ENCODE peak calls at places on chromosome 7, in four cellular contexts. W, O, K and D are unnamed samples.

GRCh38 chr7:30327813-30328212 is 43.4 kb downstream of the ZNRF2 start:
- DNase-seq in W (peak; percentile 76), O (peak; percentile 78), K (peak; percentile 49), D (no peak)

GRCh38 chr7:155864991-155865690 is 52.9 kb upstream of the SHH start:
- DNase-seq in W (no peak), O (no peak), K (no peak), D (no peak)

GRCh38 chr7:114364151-114364550 is 50.5 kb upstream of the FOXP2 start:
- DNase-seq in W (no peak), O (no peak), K (no peak), D (no peak)

GRCh38 chr7:130372402-130372801 is 7.9 kb upstream of the CPA1 start:
- DNase-seq in W (no peak), O (no peak), K (no peak), D (no peak)

GRCh38 chr7:141231018-141231792 is 157.3 kb downstream of the TMEM178B start:
- DNase-seq in W (no peak), O (peak; percentile 50), K (peak; percentile 26), D (no peak)

GRCh38 chr7:75948179-75948578 is 33.2 kb downstream of the POR start:
- DNase-seq in W (no peak), O (no peak), K (no peak), D (no peak)

GRCh38 chr7:81110673-81111072 is 191.8 kb upstream of the SEMA3C start:
- DNase-seq in W (no peak), O (no peak), K (no peak), D (no peak)

GRCh38 chr7:64672414-64672813 is 6.5 kb downstream of the ZNF107 start:
- DNase-seq in W (no peak), O (no peak), K (no peak), D (no peak)

GRCh38 chr7:1742555-1743303 is 72.7 kb downstream of the ELFN1 start:
- DNase-seq in W (no peak), O (peak; percentile 67), K (no peak), D (no peak)

GRCh38 chr7:139745330-139746143 is 32.3 kb downstream of the HIPK2 start:
- DNase-seq in W (no peak), O (no peak), K (no peak), D (no peak)

GRCh38 chr7:37410305-37411209 is 38.1 kb downstream of the ELMO1 start:
- DNase-seq in W (no peak), O (no peak), K (no peak), D (no peak)

GRCh38 chr7:141754939-141755338 is 9.0 kb upstream of the TAS2R3 start:
- DNase-seq in W (peak; percentile 11), O (peak; percentile 47), K (no peak), D (peak; percentile 3)

GRCh38 chr7:158345731-158346130 is 241.9 kb downstream of the PTPRN2 start:
- DNase-seq in W (no peak), O (no peak), K (no peak), D (no peak)

GRCh38 chr7:30923774-30924413 is 12.2 kb downstream of the AQP1 start:
- DNase-seq in W (no peak), O (no peak), K (no peak), D (no peak)

GRCh38 chr7:44694326-44694725 is 54.3 kb upstream of the ZMIZ2 start:
- DNase-seq in W (no peak), O (no peak), K (no peak), D (no peak)

GRCh38 chr7:159136846-159137245 is 7.8 kb downstream of the VIPR2 start:
- DNase-seq in W (no peak), O (no peak), K (no peak), D (no peak)

GRCh38 chr7:151251926-151252835 is 3.7 kb upstream of the SMARCD3 start:
- DNase-seq in W (peak; percentile 29), O (peak; percentile 29), K (peak; percentile 67), D (peak; percentile 45)

GRCh38 chr7:23468721-23469149 is 1.6 kb downstream of the IGF2BP3 start:
- DNase-seq in W (no peak), O (no peak), K (no peak), D (no peak)

GRCh38 chr7:98874942-98875341 is 3.4 kb upstream of the TRRAP start:
- DNase-seq in W (no peak), O (no peak), K (no peak), D (no peak)

GRCh38 chr7:98870071-98870651 is 347 bp upstream of the TMEM130 start:
- DNase-seq in W (peak; percentile 34), O (peak; percentile 27), K (peak; percentile 47), D (peak; percentile 43)

GRCh38 chr7:98869374-98870070 is at the start of gene TMEM130:
- DNase-seq in W (no peak), O (no peak), K (no peak), D (no peak)

GRCh38 chr7:98870807-98871491 is 1.1 kb upstream of the TMEM130 start:
- DNase-seq in W (no peak), O (no peak), K (no peak), D (no peak)

DNA sequence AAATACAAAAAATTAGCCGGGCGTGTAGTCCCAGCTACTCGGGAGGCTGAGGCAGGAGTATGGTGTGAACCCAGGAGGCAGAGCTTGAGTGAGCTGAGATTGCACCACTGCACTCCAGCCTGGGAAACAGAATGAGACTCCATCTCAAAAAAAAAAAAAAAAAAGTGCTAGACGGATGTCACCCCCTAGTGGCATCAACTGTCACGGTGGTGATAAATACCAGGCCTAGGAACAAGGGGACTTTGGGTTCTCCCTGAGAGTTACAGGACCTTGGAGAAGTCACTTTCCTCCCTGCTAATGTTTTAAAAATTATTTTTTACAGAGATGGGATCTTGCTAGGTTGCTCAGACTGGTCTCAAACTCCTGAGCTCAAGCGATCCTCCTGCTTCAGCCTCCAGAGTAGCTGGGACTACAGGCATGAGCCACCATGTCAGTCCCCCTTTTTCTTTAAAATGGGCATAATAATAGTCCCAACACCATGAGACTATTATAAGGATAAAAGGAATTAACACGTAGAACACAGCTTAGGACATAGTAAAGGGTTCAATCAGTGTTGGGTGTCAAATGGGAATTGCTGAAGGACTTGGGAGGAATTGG is 2.6 kb upstream of the TMEM130 start:
- DNase-seq in W (no peak), O (peak; percentile 39), K (no peak), D (no peak)
- TF ChIP-seq CTCF in W (peak; percentile 37), O (peak; percentile 40), K (peak; percentile 23), D (peak; percentile 2)

GRCh38 chr7:95535647-95536046 is 49.9 kb downstream of the ASB4 start:
- DNase-seq in W (no peak), O (no peak), K (no peak), D (no peak)

GRCh38 chr7:95537483-95537882 is 51.7 kb downstream of the ASB4 start:
- DNase-seq in W (no peak), O (no peak), K (no peak), D (no peak)

GRCh38 chr7:95534796-95535195 is 49.1 kb downstream of the ASB4 start:
- DNase-seq in W (no peak), O (no peak), K (no peak), D (no peak)

GRCh38 chr7:95540366-95540765 is 54.6 kb downstream of the ASB4 start:
- DNase-seq in W (no peak), O (no peak), K (no peak), D (no peak)

GRCh38 chr7:95536656-95537311 is 51.0 kb downstream of the ASB4 start:
- DNase-seq in W (no peak), O (no peak), K (no peak), D (no peak)
- H3K27ac ChIP-seq in W (no peak overlapping the region), O (no peak overlapping the region), K (no peak overlapping the region), D (no peak overlapping the region)

GRCh38 chr7:80044796-80045195 is 89.8 kb upstream of the GNAI1 start:
- DNase-seq in W (no peak), O (no peak), K (no peak), D (no peak)

GRCh38 chr7:80053098-80053497 is 81.5 kb upstream of the GNAI1 start:
- DNase-seq in W (no peak), O (no peak), K (no peak), D (no peak)

GRCh38 chr7:80047032-80047431 is 87.6 kb upstream of the GNAI1 start:
- DNase-seq in W (no peak), O (no peak), K (no peak), D (no peak)

GRCh38 chr7:80047856-80048459 is 86.7 kb upstream of the GNAI1 start:
- DNase-seq in W (no peak), O (peak; percentile 37), K (no peak), D (peak; percentile 14)
- TF ChIP-seq CTCF in W (peak; percentile 48), O (peak; percentile 62), K (peak; percentile 28), D (peak; percentile 75)

DNA sequence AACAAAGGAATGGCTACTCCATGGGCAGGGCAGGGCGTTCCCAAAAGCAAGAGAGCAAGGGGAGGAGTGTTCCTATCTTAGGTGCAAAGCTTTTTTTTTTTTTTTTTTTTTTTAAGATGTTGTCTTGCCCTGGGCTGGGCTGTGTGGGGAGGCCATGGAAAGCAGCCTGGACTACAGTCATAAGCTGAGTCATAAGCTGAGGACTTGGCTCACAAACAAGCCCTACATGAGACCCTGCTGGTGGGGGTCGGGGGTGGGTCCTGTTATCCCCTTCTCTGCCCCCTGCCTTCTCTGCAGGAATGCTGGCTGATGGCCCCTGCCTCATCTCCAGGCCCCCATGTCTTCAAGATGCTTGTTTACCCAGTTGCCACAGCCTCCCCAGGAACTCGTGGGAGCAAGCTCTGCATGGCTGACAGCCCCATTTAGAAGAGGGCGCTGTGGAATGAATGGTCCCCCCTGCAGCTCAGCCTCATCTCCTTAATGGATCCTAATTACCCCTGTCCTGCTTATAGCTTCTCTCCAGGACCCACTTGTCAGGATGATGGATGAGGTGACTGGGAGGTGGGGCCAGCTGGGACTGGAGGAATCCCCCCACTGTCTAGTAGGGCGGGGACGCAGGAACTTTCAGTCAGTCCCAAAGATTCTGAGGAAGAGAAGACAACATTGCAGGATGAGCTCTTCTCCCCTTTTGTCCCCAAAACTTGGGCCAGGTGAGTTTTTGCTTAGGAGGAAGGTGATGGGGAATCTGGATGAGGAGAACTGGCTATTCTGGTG is 340.8 kb upstream of the PODXL start:
- DNase-seq in W (peak; percentile 52), O (peak; percentile 62), K (peak; percentile 93), D (peak; percentile 46)
- H3K27ac ChIP-seq in W (peak overlapping the region; percentile 73), O (peak overlapping the region; percentile 98), K (peak overlapping the region; percentile 96), D (peak overlapping the region; percentile 84)